ENCODE peak calls at places on chromosomes 1 and 21, in four cellular contexts. One of them, this sample, is unnamed.

GRCh38 chr21:25501996-25502665 is 105.2 kb downstream of the MRPL39 start:
- DNase-seq in SIG-M5: no peak
- DNase-seq in 8988T: no peak
- DNase-seq in nephron progenitor cell: no peak
- DNase-seq in this sample: no peak

GRCh38 chr21:34008618-34009017 is 64.8 kb upstream of the MRPS6 start:
- DNase-seq in SIG-M5: no peak
- DNase-seq in 8988T: no peak
- DNase-seq in nephron progenitor cell: no peak
- DNase-seq in this sample: no peak

GRCh38 chr21:45208627-45208951 is 79.1 kb downstream of the POFUT2 start:
- DNase-seq in SIG-M5: no peak
- DNase-seq in 8988T: no peak
- DNase-seq in nephron progenitor cell: no peak
- DNase-seq in this sample: no peak

GRCh38 chr1:229199892-229200291 is 71.0 kb upstream of the RAB4A start:
- DNase-seq in SIG-M5: no peak
- DNase-seq in 8988T: no peak
- DNase-seq in nephron progenitor cell: no peak
- DNase-seq in this sample: no peak

GRCh38 chr1:65581120-65581519 is 160.7 kb downstream of the LEPR start:
- DNase-seq in SIG-M5: no peak
- DNase-seq in 8988T: no peak
- DNase-seq in nephron progenitor cell: no peak
- DNase-seq in this sample: no peak

GRCh38 chr1:203276916-203277535 is 28.3 kb upstream of the BTG2 start:
- DNase-seq in SIG-M5: no peak
- DNase-seq in 8988T: no peak
- DNase-seq in nephron progenitor cell: no peak
- DNase-seq in this sample: peak; percentile 17

GRCh38 chr1:60911980-60912692 is 170.2 kb upstream of the NFIA start:
- DNase-seq in SIG-M5: no peak
- DNase-seq in 8988T: no peak
- DNase-seq in nephron progenitor cell: no peak
- DNase-seq in this sample: no peak

GRCh38 chr1:179137623-179138235 is 55.9 kb downstream of the TOR3A start:
- DNase-seq in SIG-M5: no peak
- DNase-seq in 8988T: no peak
- DNase-seq in nephron progenitor cell: no peak
- DNase-seq in this sample: no peak

GRCh38 chr1:151006331-151007052 is at the start of gene MINDY1:
- DNase-seq in SIG-M5: peak; percentile 73
- DNase-seq in 8988T: peak; percentile 77
- DNase-seq in nephron progenitor cell: peak; percentile 61
- DNase-seq in this sample: peak; percentile 53

GRCh38 chr1:175887521-175887920 is 144.1 kb upstream of the TNR start:
- DNase-seq in SIG-M5: no peak
- DNase-seq in 8988T: no peak
- DNase-seq in nephron progenitor cell: no peak
- DNase-seq in this sample: no peak

GRCh38 chr1:3112526-3112925 is 43.5 kb downstream of the PRDM16 start:
- DNase-seq in SIG-M5: no peak
- DNase-seq in 8988T: no peak
- DNase-seq in nephron progenitor cell: no peak
- DNase-seq in this sample: no peak

GRCh38 chr1:151005729-151006330 is 872 bp downstream of the MINDY1 start:
- DNase-seq in SIG-M5: no peak
- DNase-seq in 8988T: no peak
- DNase-seq in nephron progenitor cell: no peak
- DNase-seq in this sample: no peak

This sample was measured in amygdala.